ENCODE peak calls at places on chromosome 11, in seven cellular contexts. N is neural crest cell, X is B cell, R is GM10248, W is foreskin fibroblast, O is endothelial cell, I is mammary epithelial cell. L is an unnamed sample.

GRCh38 chr11:96218901-96219300 is 124.1 kb downstream of the MAML2 start:
- DNase-seq in O (no peak), I (no peak), R (no peak), X (no peak), W (no peak), N (no peak), L (no peak)

GRCh38 chr11:15757299-15757698 is 599.0 kb downstream of the SOX6 start:
- DNase-seq in I (no peak), O (no peak), X (no peak), W (no peak), R (no peak), N (no peak), L (no peak)

GRCh38 chr11:1086171-1087102 is 11.8 kb downstream of the MUC2 start:
- DNase-seq in R (no peak), N (no peak), O (no peak), X (no peak), I (no peak), W (no peak), L (no peak)

GRCh38 chr11:63504933-63505586 is 824 bp upstream of the LGALS12 start:
- DNase-seq in N (no peak), X (no peak), W (peak; percentile 22), O (no peak), I (no peak), R (no peak), L (no peak)

GRCh38 chr11:33857924-33858323 is 34.0 kb downstream of the LMO2 start:
- DNase-seq in I (peak; percentile 35), O (peak; percentile 89), N (peak; percentile 82), X (peak; percentile 72), W (peak; percentile 80), R (peak; percentile 74), L (peak; percentile 69)

GRCh38 chr11:78586452-78587046 is 11.9 kb upstream of the NARS2 start:
- DNase-seq in R (peak; percentile 44), X (peak; percentile 7), N (no peak), O (no peak), I (no peak), W (peak; percentile 23), L (peak; percentile 40)

GRCh38 chr11:96012086-96012824 is 88.3 kb upstream of the MTMR2 start:
- DNase-seq in N (peak; percentile 23), O (peak; percentile 8), X (peak; percentile 59), I (peak; percentile 81), R (peak; percentile 44), W (peak; percentile 24), L (peak; percentile 61)

GRCh38 chr11:119861160-119861559 is 132.2 kb upstream of the NECTIN1 start:
- DNase-seq in W (no peak), X (no peak), R (no peak), I (peak; percentile 55), N (no peak), O (no peak), L (no peak)

GRCh38 chr11:59801981-59802638 is 8.5 kb downstream of the MRPL16 start:
- DNase-seq in X (no peak), N (no peak), W (peak; percentile 53), I (peak; percentile 24), R (no peak), O (peak; percentile 22), L (no peak)

GRCh38 chr11:112440518-112440917 is 179.9 kb upstream of the PLET1 start:
- DNase-seq in I (peak; percentile 19), O (peak; percentile 26), R (no peak), X (no peak), W (no peak), N (no peak), L (no peak)

GRCh38 chr11:78978831-78979230 is 404.2 kb upstream of the NARS2 start:
- DNase-seq in N (no peak), I (no peak), W (no peak), R (no peak), X (no peak), O (no peak), L (no peak)

GRCh38 chr11:118033443-118033842 is 43.4 kb upstream of the TMPRSS4 start:
- DNase-seq in O (no peak), N (no peak), X (no peak), W (no peak), I (no peak), R (no peak), L (no peak)

GRCh38 chr11:77497368-77497767 is 23.5 kb upstream of the PAK1 start:
- DNase-seq in I (no peak), W (peak; percentile 21), O (no peak), R (no peak), N (no peak), X (no peak), L (no peak)

GRCh38 chr11:57313071-57313787 is 11.5 kb downstream of the TNKS1BP1 start:
- DNase-seq in O (no peak), I (no peak), N (no peak), X (peak; percentile 25), R (no peak), W (no peak), L (no peak)

GRCh38 chr11:32706985-32707736 is 87.3 kb downstream of the CCDC73 start:
- DNase-seq in N (no peak), O (no peak), I (peak; percentile 73), X (no peak), R (peak; percentile 58), W (peak; percentile 66), L (peak; percentile 69)

GRCh38 chr11:110584150-110584549 is 128.1 kb downstream of the ARHGAP20 start:
- DNase-seq in W (no peak), X (no peak), O (no peak), N (no peak), I (no peak), R (no peak), L (no peak)

GRCh38 chr11:67306769-67307544 is 3.6 kb downstream of the SSH3 start:
- DNase-seq in W (no peak), X (no peak), N (no peak), I (no peak), R (no peak), O (no peak), L (no peak)

GRCh38 chr11:97610854-97611253 is 1221.0 kb downstream of the JRKL start:
- DNase-seq in N (no peak), X (no peak), I (no peak), W (no peak), R (no peak), O (no peak), L (no peak)

GRCh38 chr11:84522331-84522730 is 1104.8 kb downstream of the DLG2 start:
- DNase-seq in I (no peak), R (no peak), W (no peak), O (no peak), X (no peak), N (no peak), L (no peak)

GRCh38 chr11:95584180-95584579 is 205.4 kb downstream of the FAM76B start:
- DNase-seq in R (no peak), O (no peak), W (peak; percentile 49), X (no peak), I (peak; percentile 28), N (no peak), L (no peak)

GRCh38 chr11:100188137-100188783 is 498.8 kb upstream of the ARHGAP42 start:
- DNase-seq in X (no peak), O (no peak), R (no peak), I (no peak), N (no peak), W (no peak), L (no peak)

GRCh38 chr11:130831506-130832385 is 84.5 kb downstream of the SNX19 start:
- DNase-seq in X (no peak), N (no peak), R (no peak), W (peak; percentile 59), O (no peak), I (no peak), L (no peak)

GRCh38 chr11:116348226-116348625 is 424.6 kb downstream of the BUD13 start:
- DNase-seq in R (no peak), W (no peak), I (no peak), O (no peak), N (no peak), X (no peak), L (no peak)

GRCh38 chr11:124108158-124108557 is 7.1 kb upstream of the VWA5A start:
- DNase-seq in R (peak; percentile 15), I (peak; percentile 12), N (no peak), X (no peak), O (peak; percentile 32), W (peak; percentile 25), L (peak; percentile 34)

GRCh38 chr11:119673389-119674336 is 55.3 kb downstream of the NECTIN1 start:
- DNase-seq in I (no peak), R (peak; percentile 87), O (no peak), X (peak; percentile 61), N (no peak), W (no peak), L (peak; percentile 86)

GRCh38 chr11:17406818-17407149 is 18.3 kb upstream of the KCNJ11 start:
- DNase-seq in X (no peak), O (no peak), R (no peak), W (no peak), N (no peak), I (no peak), L (no peak)

GRCh38 chr11:131109256-131109655 is 193.0 kb upstream of the SNX19 start:
- DNase-seq in I (peak; percentile 11), W (peak; percentile 79), N (no peak), R (no peak), O (no peak), X (no peak), L (no peak)

GRCh38 chr11:78737891-78738290 is 163.2 kb upstream of the NARS2 start:
- DNase-seq in N (no peak), O (no peak), I (no peak), X (no peak), W (no peak), R (no peak), L (no peak)

GRCh38 chr11:28107726-28108618 is at the start of the genes KIF18A and METTL15:
- DNase-seq in W (peak; percentile 100), I (peak; percentile 99), R (peak; percentile 92), N (peak; percentile 99), X (peak; percentile 74), O (peak; percentile 100), L (peak; percentile 82)

GRCh38 chr11:127656266-127656879 is 655.8 kb upstream of the KIRREL3 start:
- DNase-seq in X (no peak), W (peak; percentile 10), O (no peak), I (peak; percentile 1), R (no peak), N (no peak), L (no peak)
- TF ChIP-seq CTCF in X (no peak), W (no peak), O (no peak), I (no peak), R (no peak), N (no peak), L (no peak)

GRCh38 chr11:8354622-8355417 is 91.1 kb upstream of the LMO1 start:
- DNase-seq in X (no peak), I (peak; percentile 24), O (no peak), R (no peak), N (no peak), W (peak; percentile 30), L (peak; percentile 57)
- TF ChIP-seq CTCF in X (no peak), I (peak; percentile 41), O (no peak), R (no peak), N (no peak), W (no peak), L (no peak)

GRCh38 chr11:35288817-35289541 is 130.4 kb downstream of the SLC1A2 start:
- DNase-seq in I (peak; percentile 25), N (no peak), X (no peak), R (no peak), O (no peak), W (peak; percentile 80), L (no peak)
- TF ChIP-seq CTCF in I (no peak), N (no peak), X (no peak), R (no peak), O (no peak), W (no peak), L (no peak)

DNA sequence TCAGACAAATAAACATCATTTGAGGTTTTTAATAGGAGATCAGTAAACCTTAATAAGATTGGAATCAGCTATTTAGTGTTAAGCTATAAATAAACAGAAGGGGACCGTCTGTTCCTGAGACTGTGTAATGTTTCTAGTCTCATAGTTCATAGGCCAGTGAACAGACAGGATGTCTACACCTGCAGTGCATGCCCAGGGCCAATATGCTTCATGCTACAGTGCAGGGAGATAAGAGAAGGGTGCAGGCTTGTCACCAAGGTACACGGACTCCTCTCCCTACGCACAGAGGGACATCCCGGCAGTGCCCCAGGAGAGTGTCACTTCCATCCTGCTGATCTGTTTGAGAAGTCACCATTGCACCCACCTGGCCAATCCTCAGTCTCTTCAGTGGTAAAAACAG is 148.6 kb downstream of the OPCML start:
- DNase-seq in X (no peak), W (no peak), R (no peak), I (no peak), O (no peak), N (no peak), L (no peak)
- TF ChIP-seq CTCF in X (no peak), W (no peak), R (no peak), I (no peak), O (no peak), N (no peak), L (no peak)